ENCODE peak calls at places on chromosomes 5 and 9, in eight cellular contexts. One of them, this sample, is unnamed.

GRCh38 chr9:136353088-136353487 is 10.5 kb downstream of the DNLZ start:
- DNase-seq in CD8-positive, alpha-beta T cell: no peak
- DNase-seq in left lung: no peak
- DNase-seq in astrocyte: no peak
- DNase-seq in A549: no peak
- DNase-seq in psoas muscle: no peak
- DNase-seq in dorsolateral prefrontal cortex: no peak
- DNase-seq in hepatocyte: no peak
- DNase-seq in this sample: no peak

GRCh38 chr9:4837126-4837767 is 44.5 kb downstream of the RCL1 start:
- DNase-seq in CD8-positive, alpha-beta T cell: no peak
- DNase-seq in left lung: no peak
- DNase-seq in astrocyte: peak
- DNase-seq in A549: no peak
- DNase-seq in psoas muscle: no peak
- DNase-seq in dorsolateral prefrontal cortex: no peak
- DNase-seq in hepatocyte: no peak
- DNase-seq in this sample: no peak

GRCh38 chr5:31536873-31537272 is 4.8 kb downstream of the C5orf22 start:
- DNase-seq in CD8-positive, alpha-beta T cell: no peak
- DNase-seq in left lung: no peak
- DNase-seq in astrocyte: no peak
- DNase-seq in A549: no peak
- DNase-seq in psoas muscle: no peak
- DNase-seq in dorsolateral prefrontal cortex: no peak
- DNase-seq in hepatocyte: no peak
- DNase-seq in this sample: no peak

GRCh38 chr5:177275883-177276282 is 27.6 kb downstream of the RAB24 start:
- DNase-seq in CD8-positive, alpha-beta T cell: no peak
- DNase-seq in left lung: no peak
- DNase-seq in astrocyte: no peak
- DNase-seq in A549: no peak
- DNase-seq in psoas muscle: no peak
- DNase-seq in dorsolateral prefrontal cortex: no peak
- DNase-seq in hepatocyte: no peak
- DNase-seq in this sample: no peak

GRCh38 chr5:373710-374602 is 52.4 kb downstream of the AHRR start:
- DNase-seq in CD8-positive, alpha-beta T cell: peak
- DNase-seq in left lung: no peak
- DNase-seq in astrocyte: peak
- DNase-seq in A549: peak
- DNase-seq in psoas muscle: peak
- DNase-seq in dorsolateral prefrontal cortex: no peak
- DNase-seq in hepatocyte: peak
- DNase-seq in this sample: peak

GRCh38 chr9:24090566-24090965 is 264.5 kb upstream of the ELAVL2 start:
- DNase-seq in CD8-positive, alpha-beta T cell: no peak
- DNase-seq in left lung: no peak
- DNase-seq in astrocyte: no peak
- DNase-seq in A549: no peak
- DNase-seq in psoas muscle: no peak
- DNase-seq in dorsolateral prefrontal cortex: no peak
- DNase-seq in hepatocyte: no peak
- DNase-seq in this sample: no peak

GRCh38 chr5:32217886-32218396 is 43.8 kb upstream of the GOLPH3 start:
- DNase-seq in CD8-positive, alpha-beta T cell: no peak
- DNase-seq in left lung: no peak
- DNase-seq in astrocyte: no peak
- DNase-seq in A549: no peak
- DNase-seq in psoas muscle: no peak
- DNase-seq in dorsolateral prefrontal cortex: no peak
- DNase-seq in hepatocyte: peak
- DNase-seq in this sample: no peak

GRCh38 chr9:38527507-38527906 is 92.9 kb downstream of the ANKRD18A start:
- DNase-seq in CD8-positive, alpha-beta T cell: no peak
- DNase-seq in left lung: no peak
- DNase-seq in astrocyte: no peak
- DNase-seq in A549: no peak
- DNase-seq in psoas muscle: no peak
- DNase-seq in dorsolateral prefrontal cortex: no peak
- DNase-seq in hepatocyte: no peak
- DNase-seq in this sample: no peak

GRCh38 chr5:36654598-36654997 is 48.2 kb downstream of the SLC1A3 start:
- DNase-seq in CD8-positive, alpha-beta T cell: no peak
- DNase-seq in left lung: no peak
- DNase-seq in astrocyte: no peak
- DNase-seq in A549: no peak
- DNase-seq in psoas muscle: no peak
- DNase-seq in dorsolateral prefrontal cortex: no peak
- DNase-seq in hepatocyte: no peak
- DNase-seq in this sample: no peak

GRCh38 chr5:68770566-68770965 is 323.2 kb upstream of the SLC30A5 start:
- DNase-seq in CD8-positive, alpha-beta T cell: no peak
- DNase-seq in left lung: no peak
- DNase-seq in astrocyte: no peak
- DNase-seq in A549: no peak
- DNase-seq in psoas muscle: no peak
- DNase-seq in dorsolateral prefrontal cortex: no peak
- DNase-seq in hepatocyte: peak
- DNase-seq in this sample: no peak

GRCh38 chr9:133112361-133113026 is 8.5 kb downstream of the RALGDS start:
- DNase-seq in CD8-positive, alpha-beta T cell: peak
- DNase-seq in left lung: peak
- DNase-seq in astrocyte: no peak
- DNase-seq in A549: no peak
- DNase-seq in psoas muscle: peak
- DNase-seq in dorsolateral prefrontal cortex: peak
- DNase-seq in hepatocyte: no peak
- DNase-seq in this sample: peak

GRCh38 chr9:124133752-124134151 is 122.2 kb downstream of the LHX2 start:
- DNase-seq in CD8-positive, alpha-beta T cell: no peak
- DNase-seq in left lung: peak
- DNase-seq in astrocyte: no peak
- DNase-seq in A549: no peak
- DNase-seq in psoas muscle: no peak
- DNase-seq in dorsolateral prefrontal cortex: peak
- DNase-seq in hepatocyte: no peak
- DNase-seq in this sample: no peak

GRCh38 chr9:134325096-134325812 is 1.0 kb upstream of the RXRA start:
- DNase-seq in CD8-positive, alpha-beta T cell: no peak
- DNase-seq in left lung: peak
- DNase-seq in astrocyte: peak
- DNase-seq in A549: peak
- DNase-seq in psoas muscle: peak
- DNase-seq in dorsolateral prefrontal cortex: no peak
- DNase-seq in hepatocyte: peak
- DNase-seq in this sample: no peak

GRCh38 chr5:148035676-148036075 is 28.1 kb upstream of the SPINK5 start:
- DNase-seq in CD8-positive, alpha-beta T cell: no peak
- DNase-seq in left lung: no peak
- DNase-seq in astrocyte: no peak
- DNase-seq in A549: no peak
- DNase-seq in psoas muscle: no peak
- DNase-seq in dorsolateral prefrontal cortex: no peak
- DNase-seq in hepatocyte: no peak
- DNase-seq in this sample: no peak

GRCh38 chr9:117415584-117415937 is 704 bp upstream of the ASTN2 start:
- DNase-seq in CD8-positive, alpha-beta T cell: no peak
- DNase-seq in left lung: no peak
- DNase-seq in astrocyte: no peak
- DNase-seq in A549: no peak
- DNase-seq in psoas muscle: no peak
- DNase-seq in dorsolateral prefrontal cortex: no peak
- DNase-seq in hepatocyte: no peak
- DNase-seq in this sample: no peak

GRCh38 chr9:117413346-117414219 is 1.3 kb downstream of the ASTN2 start:
- DNase-seq in CD8-positive, alpha-beta T cell: no peak
- DNase-seq in left lung: no peak
- DNase-seq in astrocyte: no peak
- DNase-seq in A549: no peak
- DNase-seq in psoas muscle: no peak
- DNase-seq in dorsolateral prefrontal cortex: no peak
- DNase-seq in hepatocyte: peak
- DNase-seq in this sample: no peak

GRCh38 chr9:117414906-117415583 is at the start of gene ASTN2:
- DNase-seq in CD8-positive, alpha-beta T cell: no peak
- DNase-seq in left lung: no peak
- DNase-seq in astrocyte: no peak
- DNase-seq in A549: no peak
- DNase-seq in psoas muscle: peak
- DNase-seq in dorsolateral prefrontal cortex: peak
- DNase-seq in hepatocyte: no peak
- DNase-seq in this sample: no peak

GRCh38 chr9:117412841-117413240 is 2.0 kb downstream of the ASTN2 start:
- DNase-seq in CD8-positive, alpha-beta T cell: no peak
- DNase-seq in left lung: no peak
- DNase-seq in astrocyte: no peak
- DNase-seq in A549: no peak
- DNase-seq in psoas muscle: no peak
- DNase-seq in dorsolateral prefrontal cortex: no peak
- DNase-seq in hepatocyte: no peak
- DNase-seq in this sample: no peak

GRCh38 chr9:117414220-117414905 is 494 bp downstream of the ASTN2 start:
- DNase-seq in CD8-positive, alpha-beta T cell: no peak
- DNase-seq in left lung: no peak
- DNase-seq in astrocyte: no peak
- DNase-seq in A549: no peak
- DNase-seq in psoas muscle: peak
- DNase-seq in dorsolateral prefrontal cortex: peak
- DNase-seq in hepatocyte: peak
- DNase-seq in this sample: no peak
- H3K4me3 ChIP-seq in CD8-positive, alpha-beta T cell: no peak
- H3K4me3 ChIP-seq in left lung: peak
- H3K4me3 ChIP-seq in astrocyte: peak
- H3K4me3 ChIP-seq in A549: peak
- H3K4me3 ChIP-seq in psoas muscle: peak
- H3K4me3 ChIP-seq in dorsolateral prefrontal cortex: peak
- H3K4me3 ChIP-seq in hepatocyte: peak
- H3K4me3 ChIP-seq in this sample: peak

GRCh38 chr5:80935811-80936385 is 24.3 kb upstream of the RASGRF2 start:
- DNase-seq in CD8-positive, alpha-beta T cell: no peak
- DNase-seq in left lung: no peak
- DNase-seq in astrocyte: no peak
- DNase-seq in A549: no peak
- DNase-seq in psoas muscle: no peak
- DNase-seq in dorsolateral prefrontal cortex: no peak
- DNase-seq in hepatocyte: no peak
- DNase-seq in this sample: no peak
- TF ChIP-seq CTCF in CD8-positive, alpha-beta T cell: no peak
- TF ChIP-seq CTCF in left lung: no peak
- TF ChIP-seq CTCF in astrocyte: no peak
- TF ChIP-seq CTCF in A549: no peak
- TF ChIP-seq CTCF in psoas muscle: no peak
- TF ChIP-seq CTCF in dorsolateral prefrontal cortex: no peak
- TF ChIP-seq CTCF in hepatocyte: no peak
- TF ChIP-seq CTCF in this sample: no peak

DNA sequence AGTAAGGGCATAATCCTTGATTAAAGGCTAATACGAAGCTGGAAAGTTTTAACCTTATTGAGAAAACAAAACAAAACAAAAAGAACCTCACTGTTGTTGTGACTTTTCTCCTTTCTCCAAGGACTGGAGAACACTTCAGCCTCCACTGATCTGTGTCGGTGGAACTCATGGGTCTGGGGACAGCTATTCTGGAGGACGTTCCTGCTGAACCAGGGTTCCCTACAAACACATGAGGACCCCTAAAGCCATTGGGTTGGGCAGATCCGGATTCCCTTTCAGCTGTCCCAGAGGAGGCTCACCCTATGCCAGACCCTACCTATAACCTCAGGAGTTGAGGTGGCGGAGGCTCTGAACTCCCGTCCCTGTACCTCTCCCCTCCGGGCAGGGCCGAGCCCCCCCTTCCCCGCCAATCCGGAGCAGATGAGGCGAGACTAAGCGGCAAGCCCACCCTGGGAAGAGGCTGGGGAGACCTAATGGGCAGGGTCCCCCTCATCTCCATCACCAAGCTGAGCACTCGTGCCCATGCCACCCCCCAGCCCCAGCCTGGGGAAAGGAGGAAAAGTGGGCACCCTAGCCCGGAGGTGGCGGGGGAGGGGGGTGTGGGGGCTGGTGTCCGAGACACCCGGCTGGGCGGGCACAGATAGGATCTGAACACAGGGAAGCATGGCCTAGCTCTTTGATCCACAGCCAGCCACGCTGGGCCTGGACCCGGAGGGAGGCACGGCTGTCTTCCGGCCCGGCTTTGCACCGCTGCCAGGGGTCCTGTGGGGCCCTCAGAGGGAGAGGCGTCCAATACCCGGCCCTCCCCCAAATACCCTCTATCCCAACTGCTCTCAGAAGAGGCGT is 1.5 kb upstream of the TCF7 start:
- DNase-seq in CD8-positive, alpha-beta T cell: no peak
- DNase-seq in left lung: no peak
- DNase-seq in astrocyte: no peak
- DNase-seq in A549: no peak
- DNase-seq in psoas muscle: no peak
- DNase-seq in dorsolateral prefrontal cortex: no peak
- DNase-seq in hepatocyte: no peak
- DNase-seq in this sample: no peak
- H3K4me3 ChIP-seq in CD8-positive, alpha-beta T cell: peak
- H3K4me3 ChIP-seq in left lung: no peak
- H3K4me3 ChIP-seq in astrocyte: no peak
- H3K4me3 ChIP-seq in A549: no peak
- H3K4me3 ChIP-seq in psoas muscle: peak
- H3K4me3 ChIP-seq in dorsolateral prefrontal cortex: no peak
- H3K4me3 ChIP-seq in hepatocyte: no peak
- H3K4me3 ChIP-seq in this sample: peak

GRCh38 chr5:178551059-178551458 is 39.1 kb downstream of the COL23A1 start:
- DNase-seq in CD8-positive, alpha-beta T cell: no peak
- DNase-seq in left lung: no peak
- DNase-seq in astrocyte: peak
- DNase-seq in A549: peak
- DNase-seq in psoas muscle: no peak
- DNase-seq in dorsolateral prefrontal cortex: no peak
- DNase-seq in hepatocyte: no peak
- DNase-seq in this sample: no peak
- TF ChIP-seq CTCF in CD8-positive, alpha-beta T cell: peak
- TF ChIP-seq CTCF in left lung: peak
- TF ChIP-seq CTCF in astrocyte: peak
- TF ChIP-seq CTCF in A549: peak
- TF ChIP-seq CTCF in psoas muscle: peak
- TF ChIP-seq CTCF in dorsolateral prefrontal cortex: peak
- TF ChIP-seq CTCF in hepatocyte: peak
- TF ChIP-seq CTCF in this sample: peak